ENCODE peak calls at places on chromosomes 7 and 10, in five cellular contexts. G is NCI-H2029, S is colonic mucosa, O is astrocyte, C is sigmoid colon. Q is an unnamed sample.

GRCh38 chr10:125064681-125065492 is 95.5 kb downstream of the CTBP2 start:
- DNase-seq in G (no peak), S (peak; percentile 55), O (peak; percentile 91), C (no peak), Q (peak; percentile 21)

GRCh38 chr10:132699411-132700167 is 86.4 kb downstream of the NKX6-2 start:
- DNase-seq in G (no peak), S (no peak), O (no peak), C (peak; percentile 57), Q (no peak)

GRCh38 chr10:22662693-22663330 is 51.6 kb downstream of the PIP4K2A start:
- DNase-seq in G (no peak), S (no peak), O (no peak), C (no peak), Q (no peak)

GRCh38 chr10:52212802-52213510 is 101.1 kb upstream of the DKK1 start:
- DNase-seq in G (no peak), S (no peak), O (no peak), C (no peak), Q (no peak)

GRCh38 chr10:16788778-16789177 is 28.4 kb downstream of the RSU1 start:
- DNase-seq in G (no peak), S (no peak), O (no peak), C (no peak), Q (no peak)

GRCh38 chr7:41232086-41232485 is 470.8 kb downstream of the INHBA start:
- DNase-seq in G (no peak), S (no peak), O (peak; percentile 43), C (no peak), Q (no peak)

GRCh38 chr7:112419543-112420130 is 30.6 kb upstream of the IFRD1 start:
- DNase-seq in G (no peak), S (no peak), O (no peak), C (no peak), Q (no peak)

GRCh38 chr10:21732067-21732772 is 198.2 kb downstream of the MLLT10 start:
- DNase-seq in G (no peak), S (no peak), O (peak; percentile 54), C (peak; percentile 86), Q (no peak)

GRCh38 chr10:127797339-127797738 is 60.4 kb downstream of the FOXI2 start:
- DNase-seq in G (no peak), S (no peak), O (no peak), C (no peak), Q (no peak)

GRCh38 chr10:93098816-93099215 is 25.1 kb downstream of the CYP26A1 start:
- DNase-seq in G (no peak), S (peak; percentile 2), O (no peak), C (no peak), Q (no peak)